ENCODE peak calls at places on chromosomes 2 and 18, in eight cellular contexts. R, C, H, U, B, O, Y and P are unnamed samples.

GRCh38 chr18:13551841-13552733 is 174.3 kb downstream of the FAM210A start:
- DNase-seq in B (no peak), C (no peak), O (no peak), Y (no peak), R (peak), U (no peak), H (no peak), P (no peak)

GRCh38 chr2:201860541-201861154 is 54.3 kb downstream of the CDK15 start:
- DNase-seq in B (peak), C (no peak), U (peak), Y (no peak), O (peak), H (peak), R (no peak), P (peak)

GRCh38 chr2:232504438-232504837 is 15.8 kb upstream of the PRSS56 start:
- DNase-seq in U (no peak), H (no peak), B (no peak), O (no peak), C (no peak), R (no peak), Y (no peak), P (no peak)

GRCh38 chr2:173353556-173353955 is 1.1 kb upstream of the CDCA7 start:
- DNase-seq in H (no peak), Y (no peak), C (no peak), O (no peak), R (no peak), U (no peak), B (no peak), P (no peak)

GRCh38 chr2:107108556-107108955 is 222.6 kb upstream of the ST6GAL2 start:
- DNase-seq in U (no peak), Y (no peak), B (no peak), H (no peak), R (no peak), C (no peak), O (no peak), P (no peak)

GRCh38 chr2:218282173-218282991 is 9.9 kb downstream of the TMBIM1 start:
- DNase-seq in B (no peak), O (peak), H (no peak), U (no peak), Y (no peak), C (no peak), R (no peak), P (no peak)

GRCh38 chr2:39488450-39488849 is 51.4 kb upstream of the MAP4K3 start:
- DNase-seq in O (no peak), Y (no peak), H (no peak), R (no peak), U (no peak), B (peak), C (no peak), P (peak)

GRCh38 chr2:219570194-219570923 is 980 bp downstream of the OBSL1 start:
- DNase-seq in U (no peak), B (no peak), H (no peak), O (peak), C (no peak), R (no peak), Y (no peak), P (no peak)

GRCh38 chr2:85589982-85590791 is 5.4 kb upstream of the RNF181 start:
- DNase-seq in U (no peak), C (no peak), H (no peak), Y (no peak), R (no peak), O (no peak), B (peak), P (no peak)

GRCh38 chr18:33951031-33951430 is 273.7 kb downstream of the NOL4 start:
- DNase-seq in Y (no peak), B (no peak), O (no peak), H (no peak), R (no peak), U (no peak), C (no peak), P (no peak)

GRCh38 chr2:96144481-96145027 is 686 bp downstream of the DUSP2 start:
- DNase-seq in O (no peak), C (no peak), R (no peak), B (no peak), H (no peak), Y (peak), U (no peak), P (no peak)

DNA sequence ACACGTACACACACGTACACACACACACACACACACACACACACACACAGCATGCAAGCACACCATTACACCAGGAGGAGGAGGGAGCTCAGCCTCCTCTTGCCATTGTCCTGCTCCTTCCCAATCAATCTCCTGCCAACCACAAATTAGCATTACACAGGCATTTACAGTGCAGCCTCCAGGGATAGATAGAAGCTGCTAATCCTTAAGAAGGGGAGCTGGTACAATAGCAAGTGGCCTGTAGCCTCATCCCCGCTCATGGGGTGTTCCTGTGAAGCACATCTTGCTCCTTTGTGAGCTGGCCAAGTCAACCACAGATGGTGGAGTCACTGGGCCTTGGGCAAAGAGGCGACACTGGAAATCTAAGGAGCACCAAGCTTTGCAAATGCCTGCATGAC is 110.4 kb upstream of the PKDCC start:
- DNase-seq in C (no peak), Y (peak), O (peak), B (no peak), U (no peak), H (no peak), R (no peak), P (no peak)
- TF ChIP-seq CTCF in C (no peak), Y (peak), O (no peak), B (no peak), U (no peak), H (no peak), R (no peak), P (no peak)

GRCh38 chr2:131674174-131674507 is 146.5 kb downstream of the CCDC74A start:
- DNase-seq in R (no peak), B (no peak), O (no peak), Y (no peak), H (no peak), C (no peak), U (no peak), P (no peak)
- TF ChIP-seq POLR2AphosphoS5 in R (no peak), B (no peak), O (no peak), Y (no peak), H (no peak), C (no peak), U (no peak), P (no peak)

GRCh38 chr2:128469203-128469602 is 150.5 kb upstream of the HS6ST1 start:
- DNase-seq in R (peak), U (no peak), H (peak), Y (peak), B (no peak), C (peak), O (no peak), P (peak)
- TF ChIP-seq CTCF in R (no peak), U (no peak), H (peak), Y (peak), B (peak), C (no peak), O (peak), P (peak)

GRCh38 chr2:111945444-111946293 is 47.3 kb downstream of the MERTK start:
- DNase-seq in O (no peak), U (no peak), Y (no peak), H (no peak), C (no peak), B (peak), R (no peak), P (no peak)

GRCh38 chr2:111948832-111949231 is 50.4 kb downstream of the MERTK start:
- DNase-seq in C (no peak), Y (no peak), O (no peak), U (no peak), B (no peak), R (no peak), H (no peak), P (no peak)

GRCh38 chr2:111944536-111945210 is 46.3 kb downstream of the MERTK start:
- DNase-seq in C (no peak), U (no peak), H (no peak), R (no peak), B (peak), O (no peak), Y (no peak), P (no peak)

GRCh38 chr2:111947219-111947618 is 48.8 kb downstream of the MERTK start:
- DNase-seq in R (no peak), O (no peak), Y (no peak), U (no peak), H (no peak), B (no peak), C (no peak), P (no peak)

DNA sequence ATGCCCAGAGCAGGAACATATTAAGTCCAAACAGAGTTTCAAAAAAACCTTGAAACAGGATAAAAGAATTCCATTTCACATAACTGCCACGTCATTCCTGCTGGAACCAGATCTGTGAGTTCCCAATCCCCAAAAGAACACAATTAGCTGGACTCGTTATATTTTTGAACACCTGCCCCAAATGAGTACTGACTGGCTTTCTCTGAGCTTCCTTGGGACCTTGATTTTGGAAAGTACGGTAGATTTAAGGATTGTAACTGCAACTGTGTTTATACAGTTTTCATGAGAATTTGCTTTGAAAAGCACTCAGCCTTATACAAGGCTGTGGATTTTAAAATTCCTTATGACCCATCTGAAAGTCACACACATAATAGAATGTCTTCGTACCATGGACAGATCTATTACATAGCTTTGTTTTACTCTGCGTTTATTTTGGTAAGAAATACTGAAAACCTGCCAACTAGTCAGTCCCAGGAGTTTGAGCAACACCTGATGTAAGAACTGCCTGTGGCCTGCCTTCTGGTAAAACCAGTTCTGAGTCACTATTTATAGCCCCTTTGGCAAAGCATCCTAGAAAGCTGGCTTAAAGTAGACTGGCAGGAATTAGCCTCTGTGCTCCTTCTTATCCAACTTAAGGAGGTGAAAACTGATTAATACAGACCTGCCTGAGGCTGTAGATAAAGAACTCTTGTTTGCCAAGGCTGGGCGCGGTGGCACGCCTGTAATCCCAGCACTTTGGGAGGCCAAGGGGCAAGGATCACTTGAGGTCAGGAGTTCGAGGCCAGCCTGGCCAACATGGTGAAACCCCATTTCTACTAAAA is 48.1 kb downstream of the MERTK start:
- DNase-seq in Y (no peak), B (peak), C (no peak), R (no peak), H (peak), O (no peak), U (no peak), P (no peak)
- TF ChIP-seq POLR2AphosphoS5 in Y (no peak), B (no peak), C (peak), R (peak), H (peak), O (no peak), U (no peak), P (no peak)

GRCh38 chr18:77455004-77455403 is 205.4 kb downstream of the GALR1 start:
- DNase-seq in R (no peak), O (no peak), B (no peak), C (no peak), Y (no peak), H (no peak), U (no peak), P (no peak)
- TF ChIP-seq CTCF in R (no peak), O (no peak), B (no peak), C (no peak), Y (no peak), H (no peak), U (no peak), P (no peak)

GRCh38 chr18:6411367-6411766 is 3.3 kb downstream of the L3MBTL4 start:
- DNase-seq in O (no peak), B (no peak), U (no peak), Y (no peak), H (no peak), C (no peak), R (no peak), P (no peak)

GRCh38 chr18:6406910-6407470 is 7.7 kb downstream of the L3MBTL4 start:
- DNase-seq in Y (no peak), H (no peak), C (no peak), B (peak), U (no peak), R (no peak), O (no peak), P (no peak)

GRCh38 chr18:6406075-6406909 is 8.4 kb downstream of the L3MBTL4 start:
- DNase-seq in O (no peak), B (peak), H (no peak), U (no peak), C (no peak), Y (no peak), R (no peak), P (no peak)

GRCh38 chr18:6412933-6413472 is 1.7 kb downstream of the L3MBTL4 start:
- DNase-seq in B (no peak), H (no peak), C (no peak), O (no peak), Y (no peak), U (no peak), R (no peak), P (no peak)

GRCh38 chr18:6409933-6410332 is 4.8 kb downstream of the L3MBTL4 start:
- DNase-seq in R (no peak), O (no peak), C (no peak), U (no peak), H (no peak), Y (no peak), B (no peak), P (no peak)
- TF ChIP-seq POLR2AphosphoS5 in R (no peak), O (no peak), C (no peak), U (no peak), H (no peak), Y (no peak), B (no peak), P (no peak)

GRCh38 chr2:230949966-230950832 is 25.2 kb upstream of the GPR55 start:
- DNase-seq in R (no peak), Y (no peak), O (no peak), C (peak), H (no peak), B (no peak), U (no peak), P (no peak)
- TF ChIP-seq CTCF in R (no peak), Y (no peak), O (no peak), C (no peak), H (no peak), B (no peak), U (no peak), P (no peak)

DNA sequence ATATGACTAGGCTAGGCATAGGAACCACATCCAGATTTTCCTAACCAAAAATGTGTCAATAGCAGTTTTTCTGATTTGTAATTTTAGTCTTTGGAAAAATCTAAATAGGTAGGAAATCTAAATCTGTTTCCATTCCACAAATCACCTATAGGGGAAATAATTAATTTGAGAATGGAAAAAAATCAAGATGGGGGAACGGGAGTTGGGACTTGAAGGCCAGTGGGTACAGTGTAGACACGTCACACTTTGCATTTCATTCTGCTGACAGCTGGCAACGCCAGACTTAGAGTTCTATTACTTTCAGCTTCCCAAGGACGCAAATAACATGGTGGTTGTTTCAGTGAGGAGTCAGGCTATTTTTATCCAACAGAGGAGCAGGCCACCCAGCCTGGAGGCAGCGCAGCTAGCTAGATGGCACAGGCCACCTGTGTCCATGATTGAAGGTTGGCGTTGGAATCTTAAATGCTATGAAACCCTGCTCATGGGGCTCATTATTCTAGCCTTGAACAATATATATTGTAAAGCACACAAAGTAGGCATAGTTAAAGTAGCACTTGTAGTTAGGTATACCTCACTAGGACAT is 23.4 kb downstream of the HNRNPA3 start:
- DNase-seq in Y (no peak), R (no peak), B (no peak), C (no peak), U (no peak), O (no peak), H (no peak), P (no peak)
- TF ChIP-seq POLR2AphosphoS5 in Y (no peak), R (no peak), B (no peak), C (no peak), U (no peak), O (no peak), H (no peak), P (no peak)

GRCh38 chr2:10448646-10449480 is 736 bp upstream of the ODC1 start:
- DNase-seq in R (peak), U (no peak), C (no peak), B (peak), O (no peak), H (peak), Y (peak), P (peak)
- TF ChIP-seq CTCF in R (no peak), U (no peak), C (no peak), B (peak), O (peak), H (no peak), Y (no peak), P (no peak)